ENCODE peak calls at places on chromosomes 6 and 20, in eight cellular contexts. N is tibial nerve, I is H54, R is Peyer's patch, O is heart left ventricle, U is A549, P is ovary, F is adrenal gland. J is an unnamed sample.

GRCh38 chr6:158050107-158050735 is 68.6 kb downstream of the SYNJ2 start:
- DNase-seq in N (no peak), I (no peak), R (no peak), O (no peak), U (no peak), P (no peak), F (no peak), J (no peak)

GRCh38 chr6:31478186-31478950 is 19.6 kb upstream of the MICB start:
- DNase-seq in N (no peak), I (no peak), R (peak), O (no peak), U (no peak), P (no peak), F (no peak), J (no peak)

GRCh38 chr6:122066200-122066599 is 333.3 kb upstream of the HSF2 start:
- DNase-seq in N (no peak), I (no peak), R (no peak), O (no peak), U (no peak), P (no peak), F (no peak), J (no peak)

GRCh38 chr6:114747995-114748625 is 405.3 kb upstream of the HS3ST5 start:
- DNase-seq in N (peak), I (no peak), R (no peak), O (peak), U (peak), P (no peak), F (peak), J (peak)

GRCh38 chr6:85005494-85005893 is 241.1 kb upstream of the TBX18 start:
- DNase-seq in N (no peak), I (no peak), R (no peak), O (no peak), U (no peak), P (no peak), F (no peak), J (no peak)

GRCh38 chr6:80789912-80790635 is 683.6 kb downstream of the BCKDHB start:
- DNase-seq in N (peak), I (no peak), R (no peak), O (no peak), U (no peak), P (no peak), F (no peak), J (no peak)

GRCh38 chr6:3438190-3439167 is 18.4 kb downstream of the SLC22A23 start:
- DNase-seq in N (no peak), I (peak), R (peak), O (no peak), U (peak), P (no peak), F (no peak), J (no peak)

GRCh38 chr6:106360989-106361430 is 493 bp downstream of the CRYBG1 start:
- DNase-seq in N (no peak), I (no peak), R (peak), O (peak), U (no peak), P (no peak), F (no peak), J (no peak)

GRCh38 chr6:158834675-158835385 is 15.7 kb upstream of the EZR start:
- DNase-seq in N (no peak), I (no peak), R (no peak), O (no peak), U (no peak), P (no peak), F (no peak), J (no peak)

GRCh38 chr20:12394786-12395185 is 477.1 kb downstream of the BTBD3 start:
- DNase-seq in N (no peak), I (no peak), R (no peak), O (no peak), U (no peak), P (no peak), F (no peak), J (no peak)

GRCh38 chr20:41226426-41226825 is 89.1 kb downstream of the PLCG1 start:
- DNase-seq in N (no peak), I (no peak), R (no peak), O (no peak), U (no peak), P (no peak), F (no peak), J (no peak)

GRCh38 chr6:26045046-26045938 is 41.9 kb upstream of the HFE start:
- DNase-seq in N (peak), I (no peak), R (peak), O (peak), U (peak), P (peak), F (peak), J (peak)
- TF ChIP-seq POLR2A in N (peak), I (peak), R (peak), O (peak), U (peak), P (peak), F (peak), J (peak)

GRCh38 chr20:5127859-5128409 is 1.1 kb downstream of the CDS2 start:
- DNase-seq in N (no peak), I (no peak), R (no peak), O (peak), U (no peak), P (no peak), F (no peak), J (no peak)

GRCh38 chr20:5127204-5127858 is 523 bp downstream of the CDS2 start:
- DNase-seq in N (peak), I (peak), R (peak), O (peak), U (peak), P (peak), F (peak), J (peak)

GRCh38 chr20:5122861-5123260 is 3.1 kb upstream of the PCNA start:
- DNase-seq in N (no peak), I (no peak), R (no peak), O (no peak), U (no peak), P (no peak), F (no peak), J (peak)

GRCh38 chr20:5128886-5129285 is 2.1 kb downstream of the CDS2 start:
- DNase-seq in N (no peak), I (no peak), R (peak), O (no peak), U (no peak), P (no peak), F (no peak), J (no peak)

DNA sequence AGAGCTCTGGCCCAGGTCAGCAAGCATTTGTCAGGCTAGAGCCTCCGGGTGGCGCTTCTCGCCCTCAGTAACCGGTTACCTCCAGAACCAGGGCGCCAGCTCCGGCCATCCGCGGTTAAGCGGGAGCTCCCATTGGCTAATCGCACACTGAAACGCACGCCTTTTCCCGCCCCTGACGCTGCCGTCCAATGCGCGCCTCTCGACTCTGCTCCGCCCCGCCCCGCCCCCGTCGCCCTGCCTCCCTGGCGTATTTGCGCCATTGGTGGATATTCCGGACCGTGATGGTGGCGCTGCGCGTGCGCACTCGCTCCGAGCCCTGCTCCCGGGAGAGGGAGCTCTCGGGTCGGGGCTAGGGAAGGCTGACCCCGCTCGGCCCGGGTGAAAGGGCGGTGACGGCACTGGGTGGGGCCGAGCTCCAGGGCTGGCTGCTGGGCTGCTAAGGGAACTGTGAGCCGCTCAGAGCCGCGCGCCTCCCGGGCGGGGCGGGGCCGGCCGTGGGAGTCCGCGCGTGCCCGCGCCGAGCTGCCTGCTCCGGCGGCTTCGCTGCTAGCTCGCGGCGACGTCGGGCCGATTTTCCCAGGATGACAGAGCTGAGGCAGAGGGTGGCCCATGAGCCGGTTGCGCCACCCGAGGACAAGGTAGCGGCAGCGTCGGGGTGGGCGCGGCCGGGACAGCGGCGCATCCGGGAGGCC is at the start of gene CDS2:
- DNase-seq in N (peak), I (peak), R (peak), O (peak), U (peak), P (peak), F (peak), J (peak)
- TF ChIP-seq POLR2A in N (peak), I (peak), R (peak), O (peak), U (peak), P (peak), F (peak), J (peak)

GRCh38 chr6:33198853-33199436 is 1.5 kb downstream of the RXRB start:
- DNase-seq in N (no peak), I (no peak), R (no peak), O (no peak), U (no peak), P (no peak), F (no peak), J (no peak)

GRCh38 chr6:33201935-33202334 is 1.3 kb downstream of the SLC39A7 start:
- DNase-seq in N (no peak), I (no peak), R (no peak), O (peak), U (no peak), P (no peak), F (no peak), J (no peak)

GRCh38 chr6:33201147-33201545 is 479 bp downstream of the SLC39A7 start:
- DNase-seq in N (no peak), I (no peak), R (no peak), O (no peak), U (no peak), P (peak), F (peak), J (no peak)

GRCh38 chr6:33199687-33200233 is 705 bp downstream of the RXRB start:
- DNase-seq in N (no peak), I (peak), R (no peak), O (no peak), U (peak), P (no peak), F (no peak), J (peak)

DNA sequence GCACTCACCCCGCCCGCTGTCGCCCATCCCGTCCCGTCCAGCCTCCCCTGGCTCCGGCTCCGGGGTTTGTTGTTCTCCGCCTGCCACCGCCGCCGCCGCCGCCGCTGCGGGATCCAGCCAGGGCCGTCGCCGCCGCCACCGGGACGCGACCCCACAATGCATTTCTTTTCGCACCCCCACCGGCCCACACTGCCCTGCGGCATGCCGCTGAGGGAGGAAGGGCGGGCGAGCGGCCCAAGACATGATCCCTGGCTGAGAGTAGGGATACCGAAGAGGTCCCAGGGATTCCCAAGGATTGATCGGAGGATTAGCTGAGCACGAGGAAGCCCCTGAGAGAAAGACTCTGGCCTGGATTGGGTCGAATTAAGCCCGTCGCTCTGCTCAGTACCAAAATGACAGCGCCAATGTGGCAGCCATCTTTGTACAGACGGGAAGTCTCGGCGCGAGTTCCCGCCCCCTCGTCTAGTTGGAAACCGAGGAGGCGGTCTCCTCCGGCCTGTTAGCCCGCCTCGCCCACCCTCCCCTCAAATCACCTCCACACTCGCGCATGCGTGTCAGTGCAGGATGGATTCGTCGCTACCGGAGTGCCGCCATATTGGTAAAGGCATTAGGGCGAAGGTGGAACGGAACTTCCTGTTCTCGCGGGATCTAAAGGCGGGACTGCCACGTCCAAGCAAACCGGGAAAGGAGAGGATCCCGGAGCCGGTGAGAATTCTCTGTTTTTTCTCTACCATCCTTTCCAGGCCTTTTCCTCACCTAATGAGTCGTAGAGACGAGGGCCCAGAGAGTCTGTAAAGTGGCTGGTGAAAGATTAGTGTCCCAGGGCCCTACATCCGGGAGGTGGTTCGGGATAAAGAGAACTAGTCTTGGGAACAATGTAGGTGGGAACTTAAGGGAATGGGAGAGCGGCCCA is at the start of the genes RXRB and SLC39A7:
- DNase-seq in N (peak), I (peak), R (peak), O (peak), U (peak), P (peak), F (peak), J (peak)
- TF ChIP-seq POLR2A in N (peak), I (peak), R (peak), O (peak), U (peak), P (peak), F (peak), J (peak)

GRCh38 chr6:32967151-32968091 is 973 bp upstream of the BRD2 start:
- DNase-seq in N (peak), I (no peak), R (peak), O (no peak), U (peak), P (no peak), F (no peak), J (peak)
- TF ChIP-seq POLR2A in N (no peak), I (no peak), R (no peak), O (no peak), U (no peak), P (no peak), F (no peak), J (no peak)

GRCh38 chr20:49283703-49284625 is 6.1 kb upstream of the ZNFX1 start:
- DNase-seq in N (no peak), I (no peak), R (no peak), O (no peak), U (no peak), P (no peak), F (no peak), J (no peak)
- TF ChIP-seq POLR2A in N (no peak), I (no peak), R (no peak), O (no peak), U (no peak), P (no peak), F (no peak), J (peak)

DNA sequence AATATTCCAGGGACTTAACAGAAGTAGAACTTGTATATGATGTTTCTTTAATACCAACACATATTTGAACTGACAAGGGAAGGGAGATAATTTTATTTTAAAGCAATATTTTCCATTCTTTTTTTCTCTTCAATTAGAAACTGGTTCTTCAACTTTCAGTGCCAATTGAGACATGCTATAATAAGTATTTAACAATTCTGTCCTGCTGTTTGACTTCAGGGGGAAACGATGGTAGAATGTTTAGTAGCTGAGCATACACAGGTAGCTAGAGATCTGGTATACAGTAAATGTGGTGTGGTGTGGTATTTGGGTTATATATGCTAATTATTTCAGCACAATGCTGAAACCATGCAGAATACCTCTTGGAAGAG is 156.9 kb downstream of the ARID1B start:
- DNase-seq in N (no peak), I (no peak), R (no peak), O (no peak), U (no peak), P (no peak), F (no peak), J (no peak)
- TF ChIP-seq POLR2A in N (no peak), I (no peak), R (no peak), O (no peak), U (no peak), P (no peak), F (no peak), J (no peak)

GRCh38 chr6:143936347-143936746 is 71.7 kb downstream of the PLAGL1 start:
- DNase-seq in N (no peak), I (no peak), R (no peak), O (no peak), U (no peak), P (no peak), F (no peak), J (no peak)
- TF ChIP-seq POLR2A in N (no peak), I (no peak), R (no peak), O (no peak), U (no peak), P (no peak), F (no peak), J (no peak)